ENCODE peak calls at places on chromosomes 1 and 21, in seven cellular contexts. H is T1000; Z is activated CD8-positive, alpha-beta memory T cell treated with anti-CD3 and anti-CD28 coated beads for 48 hours; V is AG10803; I is GM03348; Q is HL-60; R is myocyte. P is an unnamed sample.

GRCh38 chr21:34889287-34889536 is 159.9 kb downstream of the RUNX1 start:
- DNase-seq in H (peak; percentile 66), Z (peak; percentile 33), V (peak; percentile 78), I (no peak), Q (peak; percentile 58), R (peak; percentile 68), P (peak; percentile 27)

GRCh38 chr1:8705104-8705503 is 112.3 kb downstream of the RERE start:
- DNase-seq in H (no peak), Z (no peak), V (no peak), I (no peak), Q (no peak), R (no peak), P (no peak)

GRCh38 chr1:200749090-200749489 is 10.4 kb downstream of the CAMSAP2 start:
- DNase-seq in H (no peak), Z (no peak), V (no peak), I (no peak), Q (no peak), R (peak; percentile 81), P (no peak)

GRCh38 chr1:107927815-107928214 is 37.2 kb downstream of the VAV3 start:
- DNase-seq in H (no peak), Z (no peak), V (no peak), I (no peak), Q (no peak), R (no peak), P (no peak)

GRCh38 chr1:24349891-24350290 is 30.7 kb downstream of the GRHL3 start:
- DNase-seq in H (no peak), Z (no peak), V (no peak), I (no peak), Q (no peak), R (no peak), P (no peak)

GRCh38 chr21:38712076-38712475 is 93.7 kb upstream of the ETS2 start:
- DNase-seq in H (no peak), Z (no peak), V (peak; percentile 54), I (peak; percentile 66), Q (peak; percentile 45), R (peak; percentile 42), P (peak; percentile 30)

GRCh38 chr21:43835061-43835460 is 30.0 kb upstream of the AGPAT3 start:
- DNase-seq in H (no peak), Z (no peak), V (no peak), I (no peak), Q (peak; percentile 23), R (no peak), P (no peak)

GRCh38 chr1:5367306-5367705 is 624.9 kb downstream of the NPHP4 start:
- DNase-seq in H (no peak), Z (no peak), V (no peak), I (no peak), Q (no peak), R (no peak), P (no peak)

GRCh38 chr1:31765041-31765467 is 914 bp upstream of the ADGRB2 start:
- DNase-seq in H (no peak), Z (no peak), V (no peak), I (no peak), Q (peak; percentile 22), R (no peak), P (peak; percentile 17)

GRCh38 chr21:35476616-35477395 is 427.7 kb upstream of the RUNX1 start:
- DNase-seq in H (no peak), Z (no peak), V (peak; percentile 73), I (peak; percentile 40), Q (no peak), R (peak; percentile 51), P (no peak)

GRCh38 chr1:54326577-54327385 is 79.4 kb downstream of the SSBP3 start:
- DNase-seq in H (no peak), Z (no peak), V (no peak), I (no peak), Q (no peak), R (no peak), P (no peak)

GRCh38 chr1:32997381-32997891 is 32.8 kb upstream of the RNF19B start:
- DNase-seq in H (no peak), Z (no peak), V (peak; percentile 84), I (peak; percentile 76), Q (no peak), R (peak; percentile 31), P (peak; percentile 70)

GRCh38 chr1:143698016-143698415 is 273.8 kb downstream of the FAM72C start:
- DNase-seq in H (no peak), Z (no peak), V (no peak), I (peak; percentile 36), Q (peak; percentile 45), R (no peak), P (peak; percentile 10)

GRCh38 chr1:51236548-51237312 is 657 bp downstream of the RNF11 start:
- DNase-seq in H (no peak), Z (peak; percentile 41), V (peak; percentile 43), I (peak; percentile 49), Q (peak; percentile 33), R (peak; percentile 56), P (peak; percentile 11)

GRCh38 chr1:38062361-38063288 is 16.0 kb upstream of the POU3F1 start:
- DNase-seq in H (no peak), Z (no peak), V (no peak), I (no peak), Q (no peak), R (no peak), P (no peak)

GRCh38 chr1:90730247-90731022 is 13.3 kb upstream of the BARHL2 start:
- DNase-seq in H (no peak), Z (no peak), V (peak; percentile 12), I (no peak), Q (peak; percentile 30), R (no peak), P (no peak)

GRCh38 chr1:201295346-201295745 is 12.0 kb downstream of the PKP1 start:
- DNase-seq in H (no peak), Z (no peak), V (peak; percentile 50), I (peak; percentile 39), Q (no peak), R (peak; percentile 58), P (no peak)

P was measured in RCC 7860.